ENCODE peak calls at places on chromosomes 16 and 17, in four cellular contexts. G is B cell, E is HFFc6, U is transverse colon. F is an unnamed sample.
A peak's percentile ranks its signal among the peaks of the same experiment; 100 is the strongest.

GRCh38 chr16:56708821-56709685 is 20.9 kb upstream of the NUP93 start:
- DNase-seq in G (no peak), E (no peak), U (no peak), F (no peak)

GRCh38 chr17:67390646-67391480 is 13.8 kb downstream of the PITPNC1 start:
- DNase-seq in G (peak; percentile 45), E (peak; percentile 93), U (peak; percentile 41), F (no peak)

GRCh38 chr16:29321000-29321393 is 85.5 kb downstream of the NPIPB11 start:
- DNase-seq in G (no peak), E (no peak), U (no peak), F (no peak)

GRCh38 chr17:66309793-66310192 is 7.4 kb downstream of the PRKCA start:
- DNase-seq in G (no peak), E (no peak), U (no peak), F (no peak)

GRCh38 chr17:41335747-41336146 is 14.9 kb downstream of the KRT33A start:
- DNase-seq in G (no peak), E (no peak), U (no peak), F (no peak)

GRCh38 chr17:76139261-76139752 is 1.7 kb downstream of the FOXJ1 start:
- DNase-seq in G (no peak), E (no peak), U (no peak), F (no peak)

GRCh38 chr17:71494045-71494444 is 626.8 kb upstream of the SOX9 start:
- DNase-seq in G (no peak), E (peak; percentile 12), U (no peak), F (no peak)

GRCh38 chr16:79011282-79011681 is 589.3 kb downstream of the MAF start:
- DNase-seq in G (no peak), E (no peak), U (no peak), F (no peak)

GRCh38 chr17:7889166-7889584 is 586 bp downstream of the CHD3 start:
- DNase-seq in G (no peak), E (peak; percentile 88), U (peak; percentile 96), F (no peak)
- TF ChIP-seq CTCF in G (no peak), E (peak; percentile 71), U (peak; percentile 50), F (no peak)

DNA sequence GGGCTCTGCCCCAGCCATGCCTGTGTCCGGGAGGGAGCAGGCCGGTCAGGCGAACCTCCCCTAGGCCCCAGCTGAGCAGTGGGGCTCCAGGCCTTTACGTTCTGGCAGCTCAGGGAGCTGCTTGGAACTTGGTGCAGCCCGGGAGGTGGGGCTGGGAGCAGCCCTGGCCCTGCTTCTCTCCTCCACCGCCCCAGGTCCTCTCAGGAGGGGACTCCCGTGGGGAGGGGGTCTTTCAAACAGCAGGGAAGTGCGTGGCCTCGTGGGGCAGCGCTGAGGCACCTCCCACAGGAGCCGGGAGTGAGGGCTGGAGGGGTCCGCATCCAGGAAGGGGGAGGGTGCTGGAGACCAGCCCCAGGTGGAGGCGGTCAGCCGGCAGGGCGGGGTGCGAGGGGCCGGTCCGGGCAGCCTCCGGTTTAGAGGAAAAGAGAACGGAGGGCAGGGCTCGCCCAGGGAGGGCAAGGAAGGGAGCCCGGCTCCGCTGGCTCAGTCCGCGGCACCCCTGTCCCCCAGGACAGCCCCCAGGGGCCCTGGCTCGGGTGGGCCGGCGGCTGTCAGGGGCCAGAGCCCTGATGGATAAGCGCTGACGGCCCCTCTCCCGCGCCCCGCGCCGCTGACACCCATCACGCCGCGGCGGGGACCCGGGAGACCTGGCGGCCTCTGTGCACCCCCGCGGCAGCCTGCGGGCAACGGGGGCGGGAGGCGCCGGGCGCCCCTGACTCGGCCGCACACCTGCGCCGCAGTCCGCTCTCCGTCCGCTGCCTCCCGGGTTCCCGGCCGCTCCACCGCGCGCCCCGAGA is 585 bp upstream of the PRR35 start:
- DNase-seq in G (no peak), E (no peak), U (no peak), F (no peak)
- TF ChIP-seq CTCF in G (no peak), E (no peak), U (no peak), F (no peak)

DNA sequence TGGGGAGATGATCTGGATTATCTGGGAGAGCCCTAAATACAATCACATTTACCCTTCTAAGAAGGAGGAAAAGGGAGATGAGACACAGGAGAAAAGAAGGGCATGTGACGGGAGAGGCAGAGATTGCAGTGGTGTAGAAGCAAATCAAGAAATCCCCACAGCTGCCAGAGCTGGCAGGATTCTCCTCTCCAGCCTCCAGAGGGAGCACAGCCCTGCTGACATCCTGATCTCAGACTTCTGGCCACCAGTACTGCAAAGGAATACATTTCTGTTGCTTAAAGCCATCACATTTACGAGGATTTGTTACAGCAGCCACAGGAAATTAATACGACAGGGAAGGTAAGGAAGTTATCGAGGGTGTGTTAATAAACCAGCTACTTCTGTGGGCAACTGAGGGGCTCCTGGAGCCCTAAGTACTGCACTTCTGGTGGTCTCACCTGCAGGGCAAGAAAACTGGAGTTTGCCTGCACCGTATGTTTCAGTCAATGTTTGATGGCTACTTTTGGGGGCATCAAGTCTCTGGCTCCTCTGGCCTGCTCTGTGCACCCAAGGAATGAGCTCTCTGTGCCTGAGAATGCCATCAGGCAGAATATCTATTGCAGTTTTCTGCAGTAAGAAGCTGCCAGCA is 22.9 kb upstream of the CDH13 start:
- DNase-seq in G (no peak), E (peak; percentile 68), U (peak; percentile 29), F (no peak)
- TF ChIP-seq CTCF in G (no peak), E (peak; percentile 79), U (peak; percentile 57), F (peak; percentile 70)

GRCh38 chr17:78896834-78897638 is 6.0 kb downstream of the CEP295NL start:
- DNase-seq in G (no peak), E (no peak), U (no peak), F (no peak)

GRCh38 chr17:78895322-78895721 is 7.7 kb downstream of the CEP295NL start:
- DNase-seq in G (no peak), E (no peak), U (no peak), F (no peak)

GRCh38 chr17:78897639-78897996 is 5.4 kb downstream of the CEP295NL start:
- DNase-seq in G (no peak), E (no peak), U (no peak), F (no peak)

GRCh38 chr17:78898075-78898836 is 4.7 kb downstream of the CEP295NL start:
- DNase-seq in G (no peak), E (no peak), U (no peak), F (no peak)

DNA sequence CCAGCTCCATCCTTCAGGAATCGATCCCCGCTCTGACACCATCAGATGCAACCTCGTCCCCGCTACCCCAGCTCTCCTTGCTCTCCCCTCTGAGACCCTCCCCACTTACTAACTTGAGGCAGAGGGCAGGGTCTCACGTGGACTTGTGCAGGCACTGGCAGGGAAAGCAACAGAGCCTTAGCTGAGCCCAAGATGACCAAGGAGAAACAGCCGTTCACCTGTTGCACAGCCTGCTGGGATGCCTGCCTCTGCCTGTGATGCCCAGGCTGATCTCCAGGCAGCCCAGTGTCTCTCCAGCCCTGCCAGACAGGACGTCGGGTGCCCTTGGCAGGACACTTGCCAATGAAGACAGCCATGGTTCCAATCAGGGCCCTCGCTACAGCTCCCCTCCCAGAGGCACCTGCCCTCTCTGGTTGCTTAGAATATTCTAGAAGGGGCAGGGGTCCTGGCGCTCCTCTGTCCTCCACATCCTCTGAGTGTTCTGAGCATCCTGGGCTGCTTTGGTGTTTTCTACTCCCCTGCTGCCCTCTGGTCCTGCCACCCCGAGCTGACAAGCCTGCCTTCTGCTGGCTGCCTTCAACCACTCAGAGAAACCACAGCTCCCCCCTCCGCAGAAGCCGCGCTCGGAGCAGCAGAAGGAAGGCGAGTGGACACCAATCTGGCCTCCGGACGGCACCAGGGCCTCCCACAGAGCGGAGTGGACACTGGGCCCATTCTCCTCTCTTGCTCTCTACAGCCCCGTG is 6.7 kb downstream of the CEP295NL start:
- DNase-seq in G (no peak), E (no peak), U (no peak), F (no peak)
- TF ChIP-seq CTCF in G (no peak), E (no peak), U (no peak), F (no peak)

DNA sequence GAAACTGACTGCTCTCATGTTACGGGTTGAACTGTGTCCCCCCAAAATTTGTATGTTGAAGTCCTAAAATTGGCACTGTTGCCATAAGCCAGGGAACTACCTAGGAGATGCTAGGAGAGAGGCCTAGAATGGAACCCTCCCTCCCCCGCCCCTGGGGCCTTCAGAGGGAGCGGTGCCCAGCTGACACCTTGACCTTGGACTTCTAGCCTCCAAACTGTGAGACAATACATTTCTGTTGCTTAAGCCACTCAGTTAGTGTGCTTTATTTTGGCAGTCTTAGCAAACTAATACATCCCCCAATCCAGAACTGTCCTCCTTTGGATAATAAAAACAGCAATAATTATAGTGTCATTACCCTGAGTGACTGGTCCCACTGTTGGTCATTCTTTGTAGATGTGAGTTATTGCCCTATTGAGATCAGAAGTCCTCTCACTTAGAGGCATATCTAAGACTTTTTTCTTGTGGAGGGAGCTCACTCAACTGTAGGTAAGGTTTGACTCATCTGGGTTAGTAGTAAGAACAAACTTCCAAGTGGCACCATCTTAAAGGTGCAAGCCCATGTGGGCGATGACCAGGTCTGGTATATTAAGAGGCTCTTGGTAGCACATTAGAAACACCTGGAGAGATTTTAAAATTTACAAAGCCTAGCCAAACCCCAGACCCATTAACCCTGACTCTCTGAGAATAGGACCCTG is 93.0 kb upstream of the HLF start:
- DNase-seq in G (no peak), E (no peak), U (no peak), F (no peak)
- TF ChIP-seq CTCF in G (no peak), E (no peak), U (no peak), F (no peak)

F was measured in progenitor cell of endocrine pancreas.